ENCODE peak calls at places on chromosomes 12 and 14, in four cellular contexts. V is GM12878, I is IMR-90, Z is K562. T is an unnamed sample.

GRCh38 chr12:120089105-120089504 is 27.4 kb downstream of the RAB35 start:
- DNase-seq in V (no peak), I (no peak), Z (no peak), T (no peak)

GRCh38 chr12:119151445-119151844 is 27.3 kb upstream of the HSPB8 start:
- DNase-seq in V (no peak), I (no peak), Z (no peak), T (no peak)

GRCh38 chr12:15152864-15153263 is 68.4 kb downstream of the RERG start:
- DNase-seq in V (no peak), I (peak; percentile 30), Z (no peak), T (no peak)

GRCh38 chr14:63039800-63040380 is 5.4 kb downstream of the KCNH5 start:
- DNase-seq in V (no peak), I (peak; percentile 84), Z (no peak), T (peak; percentile 56)

GRCh38 chr12:132218915-132219314 is 74.7 kb downstream of the NOC4L start:
- DNase-seq in V (no peak), I (no peak), Z (peak; percentile 72), T (peak; percentile 51)

GRCh38 chr12:99110866-99111265 is 465.8 kb downstream of the APAF1 start:
- DNase-seq in V (no peak), I (no peak), Z (no peak), T (no peak)

GRCh38 chr12:2958432-2959193 is 584 bp upstream of the TEAD4 start:
- DNase-seq in V (no peak), I (peak; percentile 67), Z (peak; percentile 90), T (peak; percentile 92)

GRCh38 chr14:36948157-36948859 is 224.1 kb downstream of the SLC25A21 start:
- DNase-seq in V (no peak), I (no peak), Z (no peak), T (no peak)

GRCh38 chr14:105477659-105478623 is 3.3 kb downstream of the CRIP2 start:
- DNase-seq in V (no peak), I (no peak), Z (peak; percentile 73), T (no peak)

GRCh38 chr12:92396647-92397258 is 251.1 kb upstream of the BTG1 start:
- DNase-seq in V (no peak), I (peak; percentile 58), Z (no peak), T (peak; percentile 12)

GRCh38 chr12:119288559-119288958 is 46.0 kb upstream of the CCDC60 start:
- DNase-seq in V (no peak), I (no peak), Z (no peak), T (no peak)

GRCh38 chr12:46369474-46370379 is 2.8 kb downstream of the SLC38A2 start:
- DNase-seq in V (no peak), I (no peak), Z (no peak), T (no peak)

GRCh38 chr14:100522616-100523021 is 64.6 kb downstream of the BEGAIN start:
- DNase-seq in V (no peak), I (no peak), Z (no peak), T (no peak)

GRCh38 chr12:19726122-19726521 is 286.8 kb downstream of the AEBP2 start:
- DNase-seq in V (no peak), I (no peak), Z (no peak), T (no peak)

GRCh38 chr12:630656-631632 is 32.3 kb downstream of the NINJ2 start:
- DNase-seq in V (no peak), I (no peak), Z (no peak), T (no peak)

DNA sequence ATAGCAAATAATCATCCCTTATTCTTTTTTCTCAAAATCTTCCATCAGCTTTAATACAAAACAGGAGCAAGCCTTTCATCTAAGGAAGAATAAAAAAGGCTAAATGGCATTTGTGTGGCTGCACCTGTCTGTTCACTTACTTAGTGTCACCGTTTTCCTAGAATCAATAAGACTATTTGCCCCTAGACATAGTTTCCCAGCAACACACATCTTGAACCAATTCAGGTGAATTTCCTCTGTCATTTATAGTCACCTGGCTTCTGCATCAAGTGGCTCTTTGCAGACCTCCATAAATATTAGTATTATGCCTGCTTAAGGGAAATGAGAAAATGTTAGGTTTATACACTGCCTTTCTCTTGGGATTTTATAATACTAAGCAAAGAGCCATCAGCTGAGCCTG is 17.4 kb upstream of the GCH1 start:
- DNase-seq in V (no peak), I (no peak), Z (no peak), T (no peak)
- TF ChIP-seq ELK1 in V (no peak), I (no peak), Z (no peak), T (no peak)

GRCh38 chr14:49582211-49582977 is 3.8 kb downstream of the RPS29 start:
- DNase-seq in V (no peak), I (no peak), Z (no peak), T (no peak)
- TF ChIP-seq CEBPB in V (no peak), I (no peak), Z (no peak), T (no peak)

GRCh38 chr12:113854385-113855136 is 111.6 kb downstream of the RBM19 start:
- DNase-seq in V (no peak), I (no peak), Z (peak; percentile 57), T (no peak)

GRCh38 chr12:113855998-113856397 is 110.1 kb downstream of the RBM19 start:
- DNase-seq in V (no peak), I (no peak), Z (no peak), T (no peak)

GRCh38 chr12:113852695-113853490 is 113.2 kb downstream of the RBM19 start:
- DNase-seq in V (no peak), I (no peak), Z (no peak), T (no peak)

GRCh38 chr12:113852273-113852672 is 113.9 kb downstream of the RBM19 start:
- DNase-seq in V (no peak), I (no peak), Z (no peak), T (no peak)

GRCh38 chr12:113853491-113853890 is 112.6 kb downstream of the RBM19 start:
- DNase-seq in V (no peak), I (no peak), Z (no peak), T (no peak)
- H3K4me1 ChIP-seq in V (no peaks in the 10 kb centered on the region), I (peaks cover 3% of the 10 kb centered on the region), Z (peaks cover 16% of the 10 kb centered on the region), T (no peaks in the 10 kb centered on the region)

GRCh38 chr14:32039401-32039800 is 37.7 kb upstream of the ARHGAP5 start:
- DNase-seq in V (no peak), I (no peak), Z (no peak), T (no peak)

GRCh38 chr14:32033516-32033915 is 43.6 kb upstream of the ARHGAP5 start:
- DNase-seq in V (no peak), I (no peak), Z (no peak), T (no peak)

GRCh38 chr14:32043624-32044023 is 33.5 kb upstream of the ARHGAP5 start:
- DNase-seq in V (no peak), I (no peak), Z (no peak), T (no peak)

GRCh38 chr14:32044454-32044853 is 32.6 kb upstream of the ARHGAP5 start:
- DNase-seq in V (no peak), I (no peak), Z (no peak), T (no peak)

GRCh38 chr14:32038876-32039275 is 38.2 kb upstream of the ARHGAP5 start:
- DNase-seq in V (no peak), I (peak; percentile 1), Z (no peak), T (no peak)
- TF ChIP-seq ELK1 in V (no peak), I (no peak), Z (no peak), T (no peak)

GRCh38 chr14:88630565-88630964 is 67.7 kb downstream of the ZC3H14 start:
- DNase-seq in V (peak; percentile 13), I (peak; percentile 77), Z (no peak), T (peak; percentile 18)
- TF ChIP-seq CEBPB in V (no peak), I (no peak), Z (no peak), T (no peak)

GRCh38 chr14:61581955-61582615 is 113.2 kb upstream of the HIF1A start:
- DNase-seq in V (no peak), I (no peak), Z (no peak), T (no peak)

GRCh38 chr14:61582815-61583214 is 112.5 kb upstream of the HIF1A start:
- DNase-seq in V (no peak), I (no peak), Z (no peak), T (no peak)

GRCh38 chr14:61586539-61587396 is 108.5 kb upstream of the HIF1A start:
- DNase-seq in V (no peak), I (peak; percentile 77), Z (no peak), T (no peak)

GRCh38 chr14:61585598-61586538 is 109.4 kb upstream of the HIF1A start:
- DNase-seq in V (no peak), I (peak; percentile 93), Z (no peak), T (no peak)

GRCh38 chr14:61584258-61584657 is 111.1 kb upstream of the HIF1A start:
- DNase-seq in V (no peak), I (peak; percentile 92), Z (no peak), T (no peak)
- H3K4me1 ChIP-seq in V (peaks cover 4% of the 10 kb centered on the region), I (peaks cover 31% of the 10 kb centered on the region), Z (no peaks in the 10 kb centered on the region), T (peaks cover 64% of the 10 kb centered on the region)

DNA sequence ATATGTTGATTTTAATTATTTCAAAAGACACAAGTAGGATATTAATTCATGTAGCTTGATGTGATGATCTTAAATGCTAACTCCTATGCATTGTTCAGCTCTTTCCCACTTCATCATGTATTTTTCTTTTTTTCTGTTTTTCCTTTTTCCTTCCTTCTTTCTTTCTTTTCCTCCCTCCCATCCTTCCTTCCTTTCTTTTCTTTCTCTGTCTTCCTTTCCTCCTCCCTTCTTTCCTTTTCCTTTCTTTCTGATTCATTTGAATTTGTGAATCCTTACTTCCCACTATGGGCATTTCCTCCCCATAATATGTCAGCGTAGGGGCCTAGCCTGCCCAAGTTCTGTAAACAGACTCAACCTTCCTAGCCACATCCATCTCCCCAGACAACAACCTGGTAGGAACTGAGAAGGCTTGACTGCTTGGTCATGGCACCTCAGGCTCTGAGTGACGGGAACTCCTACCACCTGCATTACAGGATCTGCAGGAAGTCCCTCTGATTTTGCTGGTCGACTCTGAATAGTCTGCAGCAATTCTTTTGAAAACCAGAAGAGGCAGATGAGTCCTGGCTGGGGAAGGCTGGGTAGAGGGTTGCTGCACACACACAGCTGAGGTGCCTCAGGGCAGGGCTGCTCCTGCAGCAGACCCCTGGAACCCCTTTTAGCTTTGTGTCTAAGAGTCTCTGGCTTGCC is 33.4 kb upstream of the BHLHE41 start:
- DNase-seq in V (no peak), I (no peak), Z (no peak), T (peak; percentile 19)
- TF ChIP-seq ELK1 in V (no peak), I (no peak), Z (no peak), T (no peak)

GRCh38 chr12:94874086-94874985 is 129.2 kb downstream of the NDUFA12 start:
- DNase-seq in V (no peak), I (no peak), Z (no peak), T (no peak)

GRCh38 chr12:94874986-94875312 is 128.5 kb downstream of the NDUFA12 start:
- DNase-seq in V (no peak), I (no peak), Z (no peak), T (no peak)

GRCh38 chr12:94872007-94872653 is 131.4 kb downstream of the NDUFA12 start:
- DNase-seq in V (no peak), I (no peak), Z (no peak), T (no peak)

GRCh38 chr12:94872671-94873367 is 130.7 kb downstream of the NDUFA12 start:
- DNase-seq in V (no peak), I (no peak), Z (no peak), T (no peak)

DNA sequence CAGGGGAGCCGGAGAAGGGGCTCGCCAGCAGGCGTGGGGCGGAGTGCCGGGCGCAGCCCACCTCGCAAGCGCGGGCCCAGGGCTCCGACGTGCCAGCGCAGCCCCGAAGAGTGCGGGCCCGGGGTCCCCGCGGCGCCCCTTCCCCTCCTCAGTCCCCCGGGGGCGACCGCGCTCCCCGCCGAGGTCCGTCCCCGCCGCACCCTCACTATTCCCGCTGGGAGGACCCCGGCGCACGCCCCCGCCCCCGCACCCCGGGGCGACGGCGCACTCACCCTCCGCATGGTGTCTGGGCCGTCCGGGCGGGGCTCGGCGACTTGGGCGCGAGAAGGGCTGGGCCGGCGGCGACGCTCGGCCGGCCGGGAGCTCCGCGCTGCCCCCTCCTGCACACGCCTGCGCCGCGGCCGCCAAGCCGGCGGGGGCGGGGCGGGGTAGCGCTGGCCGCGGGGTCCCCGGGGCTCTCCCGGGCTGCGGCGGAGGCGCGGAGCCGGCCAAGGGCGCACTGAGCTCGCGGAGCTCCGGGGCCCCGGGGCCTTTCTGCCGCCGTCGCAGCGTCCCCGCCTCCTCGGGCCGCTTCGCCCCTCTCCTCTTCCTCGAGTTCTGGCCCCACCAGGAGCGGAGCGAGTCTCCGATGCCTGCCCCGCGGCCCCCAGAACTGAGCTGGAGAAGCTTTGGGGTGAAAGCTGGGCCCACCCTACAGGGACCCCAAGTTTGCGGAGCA is 130.0 kb downstream of the NDUFA12 start:
- DNase-seq in V (no peak), I (no peak), Z (peak; percentile 31), T (no peak)
- TF ChIP-seq CEBPB in V (no peak), I (no peak), Z (no peak), T (no peak)